ENCODE peak calls at places on chromosomes 5 and 9, in eight cellular contexts. B is skeletal muscle cell, W is glutamatergic neuron, E is HEK293T, X is A172, H is right cardiac atrium, K is AG08396, Q is activated B cell treated with CpG ODN at 0.5 μM for 24 hours. Y is an unnamed sample.
A peak's percentile ranks its signal among the peaks of the same experiment; 100 is the strongest.

GRCh38 chr9:26471271-26471670 is 421.3 kb downstream of the CAAP1 start:
- DNase-seq in B (no peak), W (no peak), E (no peak), X (no peak), H (no peak), K (no peak), Q (no peak), Y (no peak)

GRCh38 chr9:36788534-36788933 is 215.8 kb downstream of the MELK start:
- DNase-seq in B (no peak), W (peak; percentile 44), E (peak; percentile 39), X (no peak), H (no peak), K (no peak), Q (no peak), Y (no peak)

GRCh38 chr5:176754376-176754942 is 55.9 kb upstream of the UNC5A start:
- DNase-seq in B (no peak), W (no peak), E (no peak), X (no peak), H (no peak), K (no peak), Q (no peak), Y (no peak)

GRCh38 chr5:178074266-178074952 is 38.9 kb upstream of the N4BP3 start:
- DNase-seq in B (no peak), W (no peak), E (no peak), X (no peak), H (no peak), K (no peak), Q (no peak), Y (no peak)

GRCh38 chr5:89343666-89344065 is 460.7 kb upstream of the MEF2C start:
- DNase-seq in B (peak; percentile 42), W (no peak), E (no peak), X (no peak), H (no peak), K (no peak), Q (peak; percentile 29), Y (no peak)

GRCh38 chr9:3455088-3455487 is 70.7 kb downstream of the RFX3 start:
- DNase-seq in B (no peak), W (no peak), E (no peak), X (no peak), H (no peak), K (no peak), Q (no peak), Y (no peak)

GRCh38 chr5:28374492-28374934 is 1336.1 kb upstream of the CDH9 start:
- DNase-seq in B (no peak), W (no peak), E (no peak), X (peak; percentile 27), H (no peak), K (no peak), Q (no peak), Y (no peak)

GRCh38 chr9:3526903-3527652 is 1.3 kb upstream of the RFX3 start:
- DNase-seq in B (no peak), W (no peak), E (peak; percentile 5), X (peak; percentile 31), H (no peak), K (peak; percentile 17), Q (no peak), Y (no peak)

GRCh38 chr5:142281012-142281374 is 43.8 kb downstream of the SPRY4 start:
- DNase-seq in B (no peak), W (no peak), E (no peak), X (no peak), H (peak; percentile 73), K (no peak), Q (no peak), Y (peak; percentile 38)

GRCh38 chr5:74017786-74018211 is 391.8 kb downstream of the ARHGEF28 start:
- DNase-seq in B (peak; percentile 62), W (no peak), E (peak; percentile 52), X (peak; percentile 96), H (peak; percentile 43), K (no peak), Q (no peak), Y (no peak)

GRCh38 chr9:134689320-134690181 is 47.9 kb downstream of the COL5A1 start:
- DNase-seq in B (no peak), W (peak; percentile 88), E (peak; percentile 84), X (peak; percentile 69), H (peak; percentile 90), K (peak; percentile 89), Q (no peak), Y (peak; percentile 70)